ENCODE peak calls at places on chromosomes 3 and 15, in seven cellular contexts. W is breast epithelium, V is sigmoid colon, H is H1, I is spleen, D is transverse colon, K is HCT116. O is an unnamed sample.

GRCh38 chr3:52339612-52340011 is 23.5 kb downstream of the DNAH1 start:
- DNase-seq in D (peak), H (no peak), W (no peak), V (no peak), I (no peak), K (peak), O (no peak)

GRCh38 chr3:4139462-4140140 is 163.6 kb upstream of the SETMAR start:
- DNase-seq in V (no peak), D (no peak), W (no peak), K (no peak), I (no peak), H (no peak), O (no peak)

GRCh38 chr3:101036676-101037075 is 43.5 kb upstream of the ABI3BP start:
- DNase-seq in I (no peak), D (no peak), V (no peak), H (no peak), W (no peak), K (peak), O (no peak)

GRCh38 chr3:184523825-184524615 is 37.6 kb upstream of the EPHB3 start:
- DNase-seq in K (peak), W (no peak), I (no peak), V (no peak), H (no peak), D (no peak), O (no peak)

GRCh38 chr15:47708595-47708994 is 8.7 kb upstream of the SEMA6D start:
- DNase-seq in K (no peak), H (no peak), D (peak), V (no peak), W (no peak), I (no peak), O (no peak)

GRCh38 chr3:172115787-172116186 is 76.4 kb downstream of the FNDC3B start:
- DNase-seq in H (no peak), K (no peak), I (no peak), V (no peak), D (no peak), W (no peak), O (no peak)

GRCh38 chr3:182165234-182165633 is 453.5 kb downstream of the SOX2 start:
- DNase-seq in V (no peak), D (no peak), K (no peak), I (no peak), W (no peak), H (no peak), O (peak)

GRCh38 chr3:87997298-87997697 is 61.5 kb downstream of the CGGBP1 start:
- DNase-seq in D (peak), W (no peak), H (no peak), K (no peak), I (no peak), V (no peak), O (no peak)

GRCh38 chr15:27845535-27846369 is 253.4 kb downstream of the OCA2 start:
- DNase-seq in D (no peak), H (no peak), I (no peak), V (no peak), K (no peak), W (no peak), O (no peak)

GRCh38 chr3:182212479-182213076 is 500.9 kb downstream of the SOX2 start:
- DNase-seq in I (no peak), W (no peak), D (no peak), H (peak), K (peak), V (no peak), O (peak)

GRCh38 chr3:125129512-125129962 is 73.7 kb upstream of the HEG1 start:
- DNase-seq in K (no peak), V (peak), H (no peak), D (peak), I (no peak), W (no peak), O (peak)

GRCh38 chr3:13480340-13481318 is 523 bp downstream of the HDAC11 start:
- DNase-seq in K (no peak), I (peak), H (no peak), V (peak), W (no peak), D (peak), O (no peak)
- TF ChIP-seq POLR2AphosphoS5 in K (no peak), I (no peak), H (no peak), V (no peak), W (no peak), D (no peak), O (no peak)

GRCh38 chr3:32613183-32613582 is 42.5 kb upstream of the DYNC1LI1 start:
- DNase-seq in V (no peak), W (no peak), I (no peak), K (no peak), H (no peak), D (no peak), O (no peak)

GRCh38 chr3:32614956-32615355 is 44.3 kb upstream of the DYNC1LI1 start:
- DNase-seq in V (no peak), W (no peak), I (no peak), K (no peak), H (no peak), D (no peak), O (no peak)

GRCh38 chr3:32616267-32616962 is 45.8 kb upstream of the DYNC1LI1 start:
- DNase-seq in D (no peak), V (no peak), H (no peak), W (no peak), K (no peak), I (no peak), O (no peak)

DNA sequence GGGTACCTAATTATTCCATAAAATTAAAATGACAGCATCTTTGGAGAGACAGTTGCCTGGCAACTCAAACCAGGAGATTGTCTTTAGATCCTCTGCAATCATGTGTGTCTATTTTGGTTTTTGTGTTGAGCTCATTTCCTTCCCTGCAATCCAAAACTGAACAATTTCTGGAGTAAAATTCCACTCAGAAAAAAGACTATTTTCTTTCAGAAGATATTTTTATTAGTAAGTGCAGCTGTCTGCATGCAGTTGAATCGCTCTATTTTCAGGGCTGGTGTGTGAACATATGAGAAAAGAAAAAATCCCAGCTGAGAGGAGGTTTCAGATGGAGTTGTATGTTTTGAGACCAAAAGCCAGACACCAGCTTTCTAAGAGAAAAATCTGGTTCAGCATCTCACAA is 41.9 kb upstream of the DYNC1LI1 start:
- DNase-seq in I (no peak), K (no peak), V (no peak), W (no peak), H (no peak), D (no peak), O (no peak)
- H3K27ac ChIP-seq in I (no peak), K (no peak), V (no peak), W (no peak), H (no peak), D (no peak), O (no peak)

DNA sequence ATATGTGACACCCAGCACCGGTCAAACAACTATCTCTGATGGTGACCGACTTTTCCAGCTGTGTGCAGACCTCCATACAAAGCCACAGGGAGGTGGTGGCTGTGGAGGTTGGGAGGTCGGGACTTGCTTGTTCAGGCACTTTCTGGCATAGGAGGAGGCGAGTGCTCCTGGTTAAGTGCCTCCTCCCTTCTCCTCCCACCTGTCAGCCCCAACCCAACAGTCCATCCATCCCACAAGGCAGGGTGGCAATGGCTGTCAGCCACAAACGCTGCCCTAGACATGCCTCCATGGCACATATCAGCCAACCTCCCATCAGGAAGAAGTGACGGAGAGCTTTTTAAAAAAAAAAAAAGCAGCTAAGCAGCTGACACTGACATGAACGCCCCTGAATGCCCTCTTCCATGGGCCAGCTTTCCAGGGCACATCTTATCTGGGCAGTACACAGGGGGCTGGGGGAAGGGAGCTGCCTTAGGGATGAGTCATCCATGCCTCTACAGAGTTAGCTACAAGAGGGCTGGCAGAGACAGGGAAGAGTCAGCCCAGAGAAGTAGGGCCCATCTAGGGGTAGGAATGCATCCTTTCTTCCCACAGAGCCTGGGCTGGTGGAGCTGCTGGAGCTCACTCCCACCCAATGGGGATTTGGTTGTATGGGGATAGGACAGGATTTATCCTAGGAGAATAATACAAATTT is 41.2 kb downstream of the CCDC12 start:
- DNase-seq in V (peak), D (peak), I (peak), K (peak), W (peak), H (peak), O (peak)
- TF ChIP-seq POLR2A in V (no peak), D (no peak), I (no peak), K (no peak), W (no peak), H (no peak), O (no peak)

GRCh38 chr3:43950775-43951174 is 260.0 kb downstream of the ABHD5 start:
- DNase-seq in H (no peak), K (no peak), V (no peak), D (no peak), I (no peak), W (no peak), O (no peak)

GRCh38 chr3:43951813-43952212 is 261.1 kb downstream of the ABHD5 start:
- DNase-seq in V (no peak), W (no peak), D (no peak), H (no peak), K (no peak), I (no peak), O (no peak)

GRCh38 chr3:43954321-43954720 is 263.6 kb downstream of the ABHD5 start:
- DNase-seq in D (no peak), H (no peak), V (no peak), W (no peak), I (no peak), K (no peak), O (no peak)

GRCh38 chr3:43953375-43953774 is 262.6 kb downstream of the ABHD5 start:
- DNase-seq in W (no peak), V (no peak), I (no peak), H (no peak), K (no peak), D (no peak), O (no peak)

DNA sequence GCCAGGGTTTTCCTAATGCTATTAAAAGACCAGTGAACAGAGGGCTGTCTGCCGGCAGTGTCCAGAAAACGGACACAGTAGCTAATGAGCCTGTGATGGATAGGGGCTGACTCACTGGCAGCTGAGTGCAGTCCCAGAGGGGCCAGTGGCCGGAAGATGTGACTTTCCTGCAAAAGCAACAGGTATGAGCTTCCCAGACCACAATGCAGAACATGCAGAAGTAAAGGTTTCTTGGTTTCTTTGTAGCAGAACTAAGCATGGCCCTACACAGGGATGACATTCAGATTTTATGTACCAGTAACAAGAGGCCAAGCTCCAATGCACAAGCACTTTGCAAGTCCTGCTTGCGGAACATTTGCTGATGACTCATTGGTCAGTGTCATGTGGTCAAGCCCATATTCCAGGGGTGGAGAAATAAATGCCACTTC is 263.1 kb downstream of the ABHD5 start:
- DNase-seq in D (no peak), V (no peak), I (no peak), W (no peak), K (peak), H (no peak), O (no peak)
- TF ChIP-seq POLR2AphosphoS5 in D (no peak), V (no peak), I (no peak), W (no peak), K (no peak), H (no peak), O (no peak)

GRCh38 chr3:119663885-119664284 is 3.5 kb upstream of the POPDC2 start:
- DNase-seq in K (no peak), V (no peak), D (no peak), W (no peak), H (no peak), I (no peak), O (no peak)

GRCh38 chr3:119662604-119663377 is 2.4 kb upstream of the POPDC2 start:
- DNase-seq in V (no peak), K (no peak), W (no peak), I (no peak), D (no peak), H (no peak), O (no peak)

GRCh38 chr3:119665954-119666559 is 5.7 kb upstream of the POPDC2 start:
- DNase-seq in H (no peak), V (no peak), K (no peak), W (no peak), I (no peak), D (no peak), O (no peak)

GRCh38 chr3:119664370-119664769 is 4.0 kb upstream of the POPDC2 start:
- DNase-seq in V (no peak), D (no peak), K (no peak), I (no peak), W (no peak), H (no peak), O (no peak)

GRCh38 chr3:119664850-119665379 is 4.5 kb upstream of the POPDC2 start:
- DNase-seq in I (no peak), V (no peak), K (no peak), H (no peak), W (no peak), D (no peak), O (no peak)
- H3K27ac ChIP-seq in I (no peak), V (peak), K (no peak), H (no peak), W (no peak), D (peak), O (no peak)

GRCh38 chr3:67655364-67656121 is 1.1 kb upstream of the SUCLG2 start:
- DNase-seq in I (peak), W (no peak), K (no peak), V (no peak), H (no peak), D (peak), O (peak)

GRCh38 chr3:67653425-67654098 is 850 bp downstream of the SUCLG2 start:
- DNase-seq in H (no peak), V (no peak), I (no peak), K (no peak), W (no peak), D (no peak), O (no peak)

GRCh38 chr3:67654832-67655152 is 380 bp upstream of the SUCLG2 start:
- DNase-seq in D (no peak), K (no peak), V (no peak), W (no peak), I (no peak), H (no peak), O (no peak)

GRCh38 chr3:67656614-67657013 is 2.2 kb upstream of the SUCLG2 start:
- DNase-seq in W (no peak), K (no peak), I (no peak), D (no peak), V (no peak), H (no peak), O (no peak)

GRCh38 chr3:67654099-67654831 is at the start of gene SUCLG2:
- DNase-seq in K (peak), H (peak), V (peak), W (peak), I (peak), D (peak), O (peak)
- TF ChIP-seq POLR2A in K (peak), H (peak), V (peak), W (peak), I (no peak), D (peak), O (peak)

GRCh38 chr15:85689729-85690128 is 105.0 kb downstream of the KLHL25 start:
- DNase-seq in K (no peak), D (peak), I (peak), V (no peak), W (no peak), H (peak), O (peak)
- TF ChIP-seq POLR2AphosphoS5 in K (no peak), D (peak), I (peak), V (no peak), W (peak), H (peak), O (peak)

GRCh38 chr15:81303241-81304225 is 20.4 kb downstream of the STARD5 start:
- DNase-seq in V (no peak), W (no peak), K (no peak), I (no peak), H (peak), D (no peak), O (no peak)
- H3K27ac ChIP-seq in V (peak), W (peak), K (no peak), I (peak), H (no peak), D (peak), O (peak)